ENCODE peak calls at places on chromosome 10, in ten cellular contexts. One of them, this sample, is unnamed.

GRCh38 chr10:5518143-5518542 is 6.6 kb upstream of the CALML3 start:
- DNase-seq in cardiac muscle cell: no peak
- DNase-seq in RWPE2: no peak
- DNase-seq in mucosa of descending colon: no peak
- DNase-seq in uterus: no peak
- DNase-seq in SJSA1: no peak
- DNase-seq in PC-3: peak; percentile 35
- DNase-seq in naive thymus-derived CD4-positive, alpha-beta T cell: no peak
- DNase-seq in body of pancreas: no peak
- DNase-seq in GM23248: no peak
- DNase-seq in this sample: no peak

GRCh38 chr10:121188005-121188404 is 336.8 kb downstream of the WDR11 start:
- DNase-seq in cardiac muscle cell: peak; percentile 24
- DNase-seq in RWPE2: no peak
- DNase-seq in GM23248: no peak
- DNase-seq in uterus: no peak
- DNase-seq in SJSA1: no peak
- DNase-seq in PC-3: no peak
- DNase-seq in mucosa of descending colon: no peak
- DNase-seq in body of pancreas: no peak
- DNase-seq in naive thymus-derived CD4-positive, alpha-beta T cell: no peak
- DNase-seq in this sample: no peak

GRCh38 chr10:106935978-106936451 is 228.5 kb downstream of the SORCS1 start:
- DNase-seq in uterus: no peak
- DNase-seq in body of pancreas: peak; percentile 29
- DNase-seq in cardiac muscle cell: no peak
- DNase-seq in GM23248: no peak
- DNase-seq in PC-3: no peak
- DNase-seq in mucosa of descending colon: no peak
- DNase-seq in naive thymus-derived CD4-positive, alpha-beta T cell: no peak
- DNase-seq in SJSA1: no peak
- DNase-seq in RWPE2: no peak
- DNase-seq in this sample: no peak

GRCh38 chr10:60446855-60447254 is 57.2 kb upstream of the ANK3 start:
- DNase-seq in PC-3: peak; percentile 98
- DNase-seq in body of pancreas: peak; percentile 51
- DNase-seq in naive thymus-derived CD4-positive, alpha-beta T cell: no peak
- DNase-seq in GM23248: peak; percentile 29
- DNase-seq in uterus: no peak
- DNase-seq in RWPE2: no peak
- DNase-seq in cardiac muscle cell: peak; percentile 36
- DNase-seq in mucosa of descending colon: no peak
- DNase-seq in SJSA1: no peak
- DNase-seq in this sample: no peak

GRCh38 chr10:126352446-126352845 is 35.8 kb downstream of the ADAM12 start:
- DNase-seq in RWPE2: no peak
- DNase-seq in PC-3: no peak
- DNase-seq in body of pancreas: no peak
- DNase-seq in naive thymus-derived CD4-positive, alpha-beta T cell: no peak
- DNase-seq in GM23248: no peak
- DNase-seq in mucosa of descending colon: no peak
- DNase-seq in SJSA1: no peak
- DNase-seq in uterus: no peak
- DNase-seq in cardiac muscle cell: no peak
- DNase-seq in this sample: no peak

GRCh38 chr10:58511765-58512469 is 755 bp upstream of the BICC1 start:
- DNase-seq in body of pancreas: peak; percentile 25
- DNase-seq in SJSA1: peak; percentile 56
- DNase-seq in PC-3: no peak
- DNase-seq in GM23248: peak; percentile 66
- DNase-seq in mucosa of descending colon: peak; percentile 52
- DNase-seq in cardiac muscle cell: peak; percentile 44
- DNase-seq in uterus: peak; percentile 39
- DNase-seq in RWPE2: no peak
- DNase-seq in naive thymus-derived CD4-positive, alpha-beta T cell: no peak
- DNase-seq in this sample: peak; percentile 17

GRCh38 chr10:96746503-96746902 is 26.2 kb upstream of the PIK3AP1 start:
- DNase-seq in RWPE2: no peak
- DNase-seq in SJSA1: no peak
- DNase-seq in mucosa of descending colon: no peak
- DNase-seq in GM23248: no peak
- DNase-seq in cardiac muscle cell: peak; percentile 17
- DNase-seq in body of pancreas: no peak
- DNase-seq in naive thymus-derived CD4-positive, alpha-beta T cell: no peak
- DNase-seq in uterus: no peak
- DNase-seq in PC-3: no peak
- DNase-seq in this sample: no peak

GRCh38 chr10:77710759-77711682 is 73.4 kb upstream of the KCNMA1 start:
- DNase-seq in cardiac muscle cell: peak; percentile 73
- DNase-seq in mucosa of descending colon: peak; percentile 69
- DNase-seq in body of pancreas: peak; percentile 75
- DNase-seq in SJSA1: peak; percentile 66
- DNase-seq in PC-3: peak; percentile 97
- DNase-seq in GM23248: peak; percentile 78
- DNase-seq in RWPE2: no peak
- DNase-seq in naive thymus-derived CD4-positive, alpha-beta T cell: peak; percentile 75
- DNase-seq in uterus: peak; percentile 71
- DNase-seq in this sample: peak; percentile 46

GRCh38 chr10:24694086-24694485 is 29.6 kb downstream of the ARHGAP21 start:
- DNase-seq in mucosa of descending colon: no peak
- DNase-seq in cardiac muscle cell: peak; percentile 56
- DNase-seq in RWPE2: no peak
- DNase-seq in naive thymus-derived CD4-positive, alpha-beta T cell: no peak
- DNase-seq in uterus: no peak
- DNase-seq in PC-3: no peak
- DNase-seq in SJSA1: no peak
- DNase-seq in GM23248: peak; percentile 19
- DNase-seq in body of pancreas: no peak
- DNase-seq in this sample: no peak

GRCh38 chr10:5873515-5873995 is 16.1 kb downstream of the ANKRD16 start:
- DNase-seq in uterus: peak; percentile 69
- DNase-seq in body of pancreas: peak; percentile 68
- DNase-seq in mucosa of descending colon: no peak
- DNase-seq in naive thymus-derived CD4-positive, alpha-beta T cell: peak; percentile 42
- DNase-seq in PC-3: peak; percentile 59
- DNase-seq in GM23248: peak; percentile 75
- DNase-seq in SJSA1: no peak
- DNase-seq in RWPE2: no peak
- DNase-seq in cardiac muscle cell: peak; percentile 83
- DNase-seq in this sample: no peak

GRCh38 chr10:77328272-77328816 is 309.3 kb downstream of the KCNMA1 start:
- DNase-seq in cardiac muscle cell: peak; percentile 56
- DNase-seq in body of pancreas: no peak
- DNase-seq in GM23248: peak; percentile 64
- DNase-seq in naive thymus-derived CD4-positive, alpha-beta T cell: no peak
- DNase-seq in SJSA1: peak; percentile 51
- DNase-seq in PC-3: peak; percentile 88
- DNase-seq in mucosa of descending colon: no peak
- DNase-seq in RWPE2: no peak
- DNase-seq in uterus: no peak
- DNase-seq in this sample: no peak

GRCh38 chr10:4825868-4826787 is at the start of gene AKR1E2:
- DNase-seq in body of pancreas: peak; percentile 91
- DNase-seq in RWPE2: peak; percentile 78
- DNase-seq in naive thymus-derived CD4-positive, alpha-beta T cell: peak; percentile 56
- DNase-seq in cardiac muscle cell: peak; percentile 96
- DNase-seq in GM23248: peak; percentile 98
- DNase-seq in SJSA1: peak; percentile 97
- DNase-seq in PC-3: no peak
- DNase-seq in mucosa of descending colon: peak; percentile 90
- DNase-seq in uterus: peak; percentile 83
- DNase-seq in this sample: peak; percentile 93

GRCh38 chr10:89327803-89328441 is at the start of gene IFIT3:
- DNase-seq in GM23248: peak; percentile 92
- DNase-seq in uterus: peak; percentile 65
- DNase-seq in SJSA1: peak; percentile 83
- DNase-seq in cardiac muscle cell: peak; percentile 97
- DNase-seq in RWPE2: no peak
- DNase-seq in naive thymus-derived CD4-positive, alpha-beta T cell: no peak
- DNase-seq in PC-3: peak; percentile 80
- DNase-seq in body of pancreas: peak; percentile 72
- DNase-seq in mucosa of descending colon: no peak
- DNase-seq in this sample: no peak

GRCh38 chr10:70274643-70275042 is 9.2 kb downstream of the NPFFR1 start:
- DNase-seq in cardiac muscle cell: peak; percentile 88
- DNase-seq in SJSA1: no peak
- DNase-seq in naive thymus-derived CD4-positive, alpha-beta T cell: no peak
- DNase-seq in mucosa of descending colon: no peak
- DNase-seq in RWPE2: no peak
- DNase-seq in PC-3: no peak
- DNase-seq in GM23248: peak; percentile 77
- DNase-seq in body of pancreas: peak; percentile 48
- DNase-seq in uterus: peak; percentile 21
- DNase-seq in this sample: peak; percentile 60

GRCh38 chr10:21929070-21929469 is 74.5 kb downstream of the DNAJC1 start:
- DNase-seq in RWPE2: no peak
- DNase-seq in SJSA1: no peak
- DNase-seq in cardiac muscle cell: no peak
- DNase-seq in GM23248: no peak
- DNase-seq in PC-3: peak; percentile 40
- DNase-seq in naive thymus-derived CD4-positive, alpha-beta T cell: no peak
- DNase-seq in body of pancreas: no peak
- DNase-seq in mucosa of descending colon: no peak
- DNase-seq in uterus: no peak
- DNase-seq in this sample: no peak

DNA sequence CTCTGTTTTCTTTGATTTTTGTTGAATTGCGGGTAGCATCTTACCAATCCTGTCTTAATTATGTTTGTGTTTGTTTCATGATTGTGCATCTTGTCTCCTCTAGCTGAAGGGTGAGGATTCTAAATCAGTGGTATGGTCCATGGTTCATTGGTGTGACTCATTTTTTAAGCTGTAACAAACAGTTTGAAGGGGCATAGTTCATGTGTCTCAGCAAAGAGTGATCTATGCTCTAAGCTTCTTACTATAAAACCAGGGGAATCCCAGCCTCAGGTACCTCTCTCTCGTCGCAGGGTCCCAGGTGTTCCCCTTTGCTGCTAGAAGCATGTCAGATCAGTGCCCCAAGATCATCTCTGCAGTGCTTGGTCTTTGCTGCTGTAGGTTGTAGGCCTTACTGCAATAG is 100.1 kb downstream of the OTUD1 start:
- DNase-seq in mucosa of descending colon: no peak
- DNase-seq in body of pancreas: no peak
- DNase-seq in GM23248: no peak
- DNase-seq in PC-3: no peak
- DNase-seq in RWPE2: no peak
- DNase-seq in naive thymus-derived CD4-positive, alpha-beta T cell: no peak
- DNase-seq in SJSA1: no peak
- DNase-seq in cardiac muscle cell: no peak
- DNase-seq in uterus: no peak
- DNase-seq in this sample: no peak
- H3K4me1 ChIP-seq in mucosa of descending colon: no peaks in the 10 kb centered on the region
- H3K4me1 ChIP-seq in body of pancreas: no peaks in the 10 kb centered on the region
- H3K4me1 ChIP-seq in GM23248: no peaks in the 10 kb centered on the region
- H3K4me1 ChIP-seq in PC-3: no peaks in the 10 kb centered on the region
- H3K4me1 ChIP-seq in RWPE2: no peaks in the 10 kb centered on the region
- H3K4me1 ChIP-seq in naive thymus-derived CD4-positive, alpha-beta T cell: peaks cover 47% of the 10 kb centered on the region
- H3K4me1 ChIP-seq in SJSA1: no peaks in the 10 kb centered on the region
- H3K4me1 ChIP-seq in cardiac muscle cell: no peaks in the 10 kb centered on the region
- H3K4me1 ChIP-seq in uterus: no peaks in the 10 kb centered on the region
- H3K4me1 ChIP-seq in this sample: no peaks in the 10 kb centered on the region

DNA sequence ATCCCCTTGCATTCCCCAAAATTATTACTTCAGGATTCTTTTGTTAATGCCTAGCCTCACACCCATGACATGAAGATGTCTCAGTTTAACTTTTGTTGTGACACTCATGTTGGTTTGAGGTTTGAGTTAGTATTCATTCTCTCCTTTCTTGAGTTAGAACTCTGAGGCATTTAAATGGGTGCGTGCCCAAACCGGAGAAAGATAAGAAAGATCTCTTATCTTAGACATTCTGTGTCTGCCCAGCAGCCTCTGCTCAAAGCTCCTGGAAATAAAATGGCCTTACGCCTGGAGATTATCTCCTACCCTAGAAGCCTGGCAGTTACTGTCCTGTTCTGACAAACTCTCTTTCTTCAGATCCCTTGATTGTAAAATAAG is 26.3 kb downstream of the WBP1L start:
- DNase-seq in cardiac muscle cell: no peak
- DNase-seq in PC-3: no peak
- DNase-seq in RWPE2: no peak
- DNase-seq in SJSA1: no peak
- DNase-seq in uterus: no peak
- DNase-seq in mucosa of descending colon: no peak
- DNase-seq in naive thymus-derived CD4-positive, alpha-beta T cell: no peak
- DNase-seq in GM23248: no peak
- DNase-seq in body of pancreas: no peak
- DNase-seq in this sample: no peak
- H3K4me1 ChIP-seq in cardiac muscle cell: peaks cover 23% of the 10 kb centered on the region
- H3K4me1 ChIP-seq in PC-3: peaks cover 14% of the 10 kb centered on the region
- H3K4me1 ChIP-seq in RWPE2: peaks cover 41% of the 10 kb centered on the region
- H3K4me1 ChIP-seq in SJSA1: peaks cover 21% of the 10 kb centered on the region
- H3K4me1 ChIP-seq in uterus: peaks cover 25% of the 10 kb centered on the region
- H3K4me1 ChIP-seq in mucosa of descending colon: peaks cover 3% of the 10 kb centered on the region
- H3K4me1 ChIP-seq in naive thymus-derived CD4-positive, alpha-beta T cell: peaks cover 6% of the 10 kb centered on the region
- H3K4me1 ChIP-seq in GM23248: peaks cover 19% of the 10 kb centered on the region
- H3K4me1 ChIP-seq in body of pancreas: peaks cover 45% of the 10 kb centered on the region
- H3K4me1 ChIP-seq in this sample: no peaks in the 10 kb centered on the region

DNA sequence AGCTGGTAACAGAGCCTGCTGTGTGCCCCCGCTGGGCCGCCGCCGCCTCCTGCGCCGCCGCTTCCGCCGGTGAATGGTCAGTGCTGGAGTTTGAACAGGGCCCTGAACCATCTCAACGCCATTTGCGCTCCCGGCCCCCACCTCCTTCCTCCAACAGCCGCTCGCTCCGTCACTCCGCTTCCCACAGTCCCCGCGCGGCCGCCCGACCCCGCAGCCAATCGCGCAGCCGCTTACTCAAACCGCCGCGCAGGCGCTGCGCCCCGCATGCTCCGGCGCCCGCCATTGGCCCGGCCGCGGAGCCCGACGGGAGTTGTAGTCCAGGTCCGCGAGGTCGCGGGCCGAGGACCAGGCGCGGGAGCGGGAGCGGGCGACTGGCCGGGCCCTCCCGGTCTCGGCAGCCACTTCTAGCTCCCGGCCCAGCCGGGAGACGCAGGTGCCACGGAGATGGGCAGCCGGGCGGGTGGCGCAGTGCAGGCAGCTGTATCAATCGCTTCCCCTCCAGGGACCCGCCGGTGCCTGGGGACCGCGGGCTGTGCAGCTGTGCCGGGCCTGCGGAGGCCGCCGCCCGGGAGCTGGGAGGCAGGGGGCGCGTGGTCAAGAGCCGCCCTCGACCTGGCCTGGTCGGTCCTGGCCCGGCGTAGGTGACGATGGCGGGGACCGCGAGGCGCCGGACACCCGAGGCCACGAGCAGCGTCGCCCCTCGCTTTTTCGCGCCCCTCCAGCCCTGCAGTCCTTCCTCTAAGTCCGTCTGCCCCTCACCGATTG is at the start of gene WAPL:
- DNase-seq in SJSA1: peak; percentile 93
- DNase-seq in uterus: peak; percentile 95
- DNase-seq in PC-3: peak; percentile 91
- DNase-seq in body of pancreas: peak; percentile 96
- DNase-seq in GM23248: peak; percentile 99
- DNase-seq in cardiac muscle cell: peak; percentile 96
- DNase-seq in naive thymus-derived CD4-positive, alpha-beta T cell: peak; percentile 97
- DNase-seq in RWPE2: peak; percentile 94
- DNase-seq in mucosa of descending colon: peak; percentile 97
- DNase-seq in this sample: peak; percentile 95
- H3K4me1 ChIP-seq in SJSA1: peaks cover 21% of the 10 kb centered on the region
- H3K4me1 ChIP-seq in uterus: no peaks in the 10 kb centered on the region
- H3K4me1 ChIP-seq in PC-3: peaks cover 18% of the 10 kb centered on the region
- H3K4me1 ChIP-seq in body of pancreas: peaks cover 52% of the 10 kb centered on the region
- H3K4me1 ChIP-seq in GM23248: peaks cover 31% of the 10 kb centered on the region
- H3K4me1 ChIP-seq in cardiac muscle cell: peaks cover 26% of the 10 kb centered on the region
- H3K4me1 ChIP-seq in naive thymus-derived CD4-positive, alpha-beta T cell: peaks cover 38% of the 10 kb centered on the region
- H3K4me1 ChIP-seq in RWPE2: peaks cover 23% of the 10 kb centered on the region
- H3K4me1 ChIP-seq in mucosa of descending colon: peaks cover 34% of the 10 kb centered on the region
- H3K4me1 ChIP-seq in this sample: no peaks in the 10 kb centered on the region

GRCh38 chr10:132551093-132551807 is 13.7 kb downstream of the INPP5A start:
- DNase-seq in PC-3: no peak
- DNase-seq in naive thymus-derived CD4-positive, alpha-beta T cell: no peak
- DNase-seq in body of pancreas: no peak
- DNase-seq in RWPE2: no peak
- DNase-seq in uterus: no peak
- DNase-seq in SJSA1: no peak
- DNase-seq in GM23248: no peak
- DNase-seq in cardiac muscle cell: no peak
- DNase-seq in mucosa of descending colon: peak; percentile 71
- DNase-seq in this sample: no peak
- H3K4me1 ChIP-seq in PC-3: no peaks in the 10 kb centered on the region
- H3K4me1 ChIP-seq in naive thymus-derived CD4-positive, alpha-beta T cell: peaks cover 52% of the 10 kb centered on the region
- H3K4me1 ChIP-seq in body of pancreas: peaks cover 34% of the 10 kb centered on the region
- H3K4me1 ChIP-seq in RWPE2: no peaks in the 10 kb centered on the region
- H3K4me1 ChIP-seq in uterus: peaks cover 27% of the 10 kb centered on the region
- H3K4me1 ChIP-seq in SJSA1: no peaks in the 10 kb centered on the region
- H3K4me1 ChIP-seq in GM23248: no peaks in the 10 kb centered on the region
- H3K4me1 ChIP-seq in cardiac muscle cell: no peaks in the 10 kb centered on the region
- H3K4me1 ChIP-seq in mucosa of descending colon: peaks cover 3% of the 10 kb centered on the region
- H3K4me1 ChIP-seq in this sample: no peaks in the 10 kb centered on the region

This sample was measured in breast epithelium.